ENCODE peak calls at places on chromosomes 11 and 22, in nine cellular contexts. One of them, this sample, is unnamed.

GRCh38 chr11:69914286-69915150 is 95.3 kb upstream of the FGF3 start:
- DNase-seq in ureter: peak; percentile 46
- DNase-seq in adrenal gland: peak; percentile 26
- DNase-seq in activated CD4-positive, alpha-beta T cell treated with anti-CD3 and anti-CD28 coated beads, Interleukin-2, amount 50 U/mL, for 48 hours: no peak
- DNase-seq in iris pigment epithelial cell: no peak
- DNase-seq in kidney: peak; percentile 63
- DNase-seq in sciatic nerve: peak; percentile 45
- DNase-seq in AG04450: no peak
- DNase-seq in hepatic stellate cell: no peak
- DNase-seq in this sample: no peak

GRCh38 chr22:44494497-44494896 is 3.5 kb downstream of the RTL6 start:
- DNase-seq in ureter: no peak
- DNase-seq in adrenal gland: no peak
- DNase-seq in activated CD4-positive, alpha-beta T cell treated with anti-CD3 and anti-CD28 coated beads, Interleukin-2, amount 50 U/mL, for 48 hours: no peak
- DNase-seq in iris pigment epithelial cell: no peak
- DNase-seq in kidney: no peak
- DNase-seq in sciatic nerve: no peak
- DNase-seq in AG04450: no peak
- DNase-seq in hepatic stellate cell: no peak
- DNase-seq in this sample: no peak

GRCh38 chr11:45423036-45423435 is 136.9 kb upstream of the SYT13 start:
- DNase-seq in ureter: no peak
- DNase-seq in adrenal gland: peak; percentile 76
- DNase-seq in activated CD4-positive, alpha-beta T cell treated with anti-CD3 and anti-CD28 coated beads, Interleukin-2, amount 50 U/mL, for 48 hours: no peak
- DNase-seq in iris pigment epithelial cell: no peak
- DNase-seq in kidney: no peak
- DNase-seq in sciatic nerve: peak; percentile 26
- DNase-seq in AG04450: no peak
- DNase-seq in hepatic stellate cell: no peak
- DNase-seq in this sample: no peak

GRCh38 chr11:35893796-35894475 is 49.9 kb upstream of the LDLRAD3 start:
- DNase-seq in ureter: no peak
- DNase-seq in adrenal gland: no peak
- DNase-seq in activated CD4-positive, alpha-beta T cell treated with anti-CD3 and anti-CD28 coated beads, Interleukin-2, amount 50 U/mL, for 48 hours: no peak
- DNase-seq in iris pigment epithelial cell: peak; percentile 33
- DNase-seq in kidney: no peak
- DNase-seq in sciatic nerve: no peak
- DNase-seq in AG04450: peak; percentile 21
- DNase-seq in hepatic stellate cell: no peak
- DNase-seq in this sample: no peak

GRCh38 chr11:22049276-22049675 is 143.6 kb upstream of the ANO5 start:
- DNase-seq in ureter: no peak
- DNase-seq in adrenal gland: no peak
- DNase-seq in activated CD4-positive, alpha-beta T cell treated with anti-CD3 and anti-CD28 coated beads, Interleukin-2, amount 50 U/mL, for 48 hours: no peak
- DNase-seq in iris pigment epithelial cell: no peak
- DNase-seq in kidney: no peak
- DNase-seq in sciatic nerve: no peak
- DNase-seq in AG04450: no peak
- DNase-seq in hepatic stellate cell: no peak
- DNase-seq in this sample: no peak

GRCh38 chr11:5690216-5690615 is 626 bp downstream of the TRIM22 start:
- DNase-seq in ureter: no peak
- DNase-seq in adrenal gland: no peak
- DNase-seq in activated CD4-positive, alpha-beta T cell treated with anti-CD3 and anti-CD28 coated beads, Interleukin-2, amount 50 U/mL, for 48 hours: no peak
- DNase-seq in iris pigment epithelial cell: peak; percentile 25
- DNase-seq in kidney: no peak
- DNase-seq in sciatic nerve: no peak
- DNase-seq in AG04450: no peak
- DNase-seq in hepatic stellate cell: no peak
- DNase-seq in this sample: peak; percentile 27

GRCh38 chr11:128862913-128863660 is 4.0 kb downstream of the KCNJ1 start:
- DNase-seq in ureter: no peak
- DNase-seq in adrenal gland: no peak
- DNase-seq in activated CD4-positive, alpha-beta T cell treated with anti-CD3 and anti-CD28 coated beads, Interleukin-2, amount 50 U/mL, for 48 hours: no peak
- DNase-seq in iris pigment epithelial cell: peak; percentile 61
- DNase-seq in kidney: no peak
- DNase-seq in sciatic nerve: no peak
- DNase-seq in AG04450: peak; percentile 16
- DNase-seq in hepatic stellate cell: peak; percentile 59
- DNase-seq in this sample: peak; percentile 68

GRCh38 chr11:20021212-20021611 is 139.1 kb downstream of the DBX1 start:
- DNase-seq in ureter: no peak
- DNase-seq in adrenal gland: no peak
- DNase-seq in activated CD4-positive, alpha-beta T cell treated with anti-CD3 and anti-CD28 coated beads, Interleukin-2, amount 50 U/mL, for 48 hours: no peak
- DNase-seq in iris pigment epithelial cell: no peak
- DNase-seq in kidney: no peak
- DNase-seq in sciatic nerve: no peak
- DNase-seq in AG04450: no peak
- DNase-seq in hepatic stellate cell: no peak
- DNase-seq in this sample: no peak

GRCh38 chr11:73227571-73228211 is 9.6 kb downstream of the P2RY2 start:
- DNase-seq in ureter: peak; percentile 88
- DNase-seq in adrenal gland: peak; percentile 11
- DNase-seq in activated CD4-positive, alpha-beta T cell treated with anti-CD3 and anti-CD28 coated beads, Interleukin-2, amount 50 U/mL, for 48 hours: no peak
- DNase-seq in iris pigment epithelial cell: no peak
- DNase-seq in kidney: peak; percentile 93
- DNase-seq in sciatic nerve: peak; percentile 46
- DNase-seq in AG04450: no peak
- DNase-seq in hepatic stellate cell: no peak
- DNase-seq in this sample: no peak

GRCh38 chr11:134524876-134525845 is 113.1 kb upstream of the B3GAT1 start:
- DNase-seq in ureter: peak; percentile 20
- DNase-seq in adrenal gland: no peak
- DNase-seq in activated CD4-positive, alpha-beta T cell treated with anti-CD3 and anti-CD28 coated beads, Interleukin-2, amount 50 U/mL, for 48 hours: no peak
- DNase-seq in iris pigment epithelial cell: no peak
- DNase-seq in kidney: peak; percentile 43
- DNase-seq in sciatic nerve: peak; percentile 28
- DNase-seq in AG04450: no peak
- DNase-seq in hepatic stellate cell: no peak
- DNase-seq in this sample: no peak

GRCh38 chr11:83124631-83125424 is 32.1 kb upstream of the PCF11 start:
- DNase-seq in ureter: no peak
- DNase-seq in adrenal gland: no peak
- DNase-seq in activated CD4-positive, alpha-beta T cell treated with anti-CD3 and anti-CD28 coated beads, Interleukin-2, amount 50 U/mL, for 48 hours: no peak
- DNase-seq in iris pigment epithelial cell: no peak
- DNase-seq in kidney: no peak
- DNase-seq in sciatic nerve: no peak
- DNase-seq in AG04450: no peak
- DNase-seq in hepatic stellate cell: no peak
- DNase-seq in this sample: no peak

GRCh38 chr11:77171885-77172665 is 44.0 kb downstream of the MYO7A start:
- DNase-seq in ureter: no peak
- DNase-seq in adrenal gland: no peak
- DNase-seq in activated CD4-positive, alpha-beta T cell treated with anti-CD3 and anti-CD28 coated beads, Interleukin-2, amount 50 U/mL, for 48 hours: no peak
- DNase-seq in iris pigment epithelial cell: no peak
- DNase-seq in kidney: peak; percentile 68
- DNase-seq in sciatic nerve: no peak
- DNase-seq in AG04450: no peak
- DNase-seq in hepatic stellate cell: no peak
- DNase-seq in this sample: no peak

GRCh38 chr11:125426818-125427528 is 69.1 kb downstream of the FEZ1 start:
- DNase-seq in ureter: no peak
- DNase-seq in adrenal gland: no peak
- DNase-seq in activated CD4-positive, alpha-beta T cell treated with anti-CD3 and anti-CD28 coated beads, Interleukin-2, amount 50 U/mL, for 48 hours: no peak
- DNase-seq in iris pigment epithelial cell: no peak
- DNase-seq in kidney: no peak
- DNase-seq in sciatic nerve: no peak
- DNase-seq in AG04450: no peak
- DNase-seq in hepatic stellate cell: no peak
- DNase-seq in this sample: no peak

GRCh38 chr22:46081831-46082210 is 68.5 kb upstream of the PPARA start:
- DNase-seq in ureter: no peak
- DNase-seq in adrenal gland: peak; percentile 51
- DNase-seq in activated CD4-positive, alpha-beta T cell treated with anti-CD3 and anti-CD28 coated beads, Interleukin-2, amount 50 U/mL, for 48 hours: no peak
- DNase-seq in iris pigment epithelial cell: no peak
- DNase-seq in kidney: peak; percentile 50
- DNase-seq in sciatic nerve: peak; percentile 59
- DNase-seq in AG04450: no peak
- DNase-seq in hepatic stellate cell: no peak
- DNase-seq in this sample: no peak

GRCh38 chr11:45857834-45858492 is 10.7 kb downstream of the CRY2 start:
- DNase-seq in ureter: no peak
- DNase-seq in adrenal gland: peak; percentile 76
- DNase-seq in activated CD4-positive, alpha-beta T cell treated with anti-CD3 and anti-CD28 coated beads, Interleukin-2, amount 50 U/mL, for 48 hours: no peak
- DNase-seq in iris pigment epithelial cell: peak; percentile 95
- DNase-seq in kidney: peak; percentile 84
- DNase-seq in sciatic nerve: no peak
- DNase-seq in AG04450: no peak
- DNase-seq in hepatic stellate cell: peak; percentile 47
- DNase-seq in this sample: peak; percentile 98

GRCh38 chr11:45093761-45094455 is 52.5 kb upstream of the PRDM11 start:
- DNase-seq in ureter: peak; percentile 30
- DNase-seq in adrenal gland: no peak
- DNase-seq in activated CD4-positive, alpha-beta T cell treated with anti-CD3 and anti-CD28 coated beads, Interleukin-2, amount 50 U/mL, for 48 hours: no peak
- DNase-seq in iris pigment epithelial cell: no peak
- DNase-seq in kidney: peak; percentile 43
- DNase-seq in sciatic nerve: no peak
- DNase-seq in AG04450: no peak
- DNase-seq in hepatic stellate cell: no peak
- DNase-seq in this sample: no peak

GRCh38 chr11:2940166-2940929 is 11.1 kb upstream of the PHLDA2 start:
- DNase-seq in ureter: peak; percentile 60
- DNase-seq in adrenal gland: no peak
- DNase-seq in activated CD4-positive, alpha-beta T cell treated with anti-CD3 and anti-CD28 coated beads, Interleukin-2, amount 50 U/mL, for 48 hours: peak; percentile 34
- DNase-seq in iris pigment epithelial cell: no peak
- DNase-seq in kidney: peak; percentile 85
- DNase-seq in sciatic nerve: peak; percentile 58
- DNase-seq in AG04450: no peak
- DNase-seq in hepatic stellate cell: peak; percentile 82
- DNase-seq in this sample: peak; percentile 35

GRCh38 chr11:57370251-57370650 is 10.7 kb downstream of the PRG3 start:
- DNase-seq in ureter: no peak
- DNase-seq in adrenal gland: no peak
- DNase-seq in activated CD4-positive, alpha-beta T cell treated with anti-CD3 and anti-CD28 coated beads, Interleukin-2, amount 50 U/mL, for 48 hours: no peak
- DNase-seq in iris pigment epithelial cell: peak; percentile 68
- DNase-seq in kidney: no peak
- DNase-seq in sciatic nerve: no peak
- DNase-seq in AG04450: no peak
- DNase-seq in hepatic stellate cell: no peak
- DNase-seq in this sample: no peak

GRCh38 chr22:17969732-17970131 is 54.6 kb downstream of the MICAL3 start:
- DNase-seq in ureter: no peak
- DNase-seq in adrenal gland: peak; percentile 63
- DNase-seq in activated CD4-positive, alpha-beta T cell treated with anti-CD3 and anti-CD28 coated beads, Interleukin-2, amount 50 U/mL, for 48 hours: no peak
- DNase-seq in iris pigment epithelial cell: peak; percentile 99
- DNase-seq in kidney: no peak
- DNase-seq in sciatic nerve: no peak
- DNase-seq in AG04450: peak; percentile 94
- DNase-seq in hepatic stellate cell: peak; percentile 92
- DNase-seq in this sample: peak; percentile 79

GRCh38 chr22:24901448-24901847 is 45.0 kb downstream of the LHFPL7 start:
- DNase-seq in ureter: no peak
- DNase-seq in adrenal gland: no peak
- DNase-seq in activated CD4-positive, alpha-beta T cell treated with anti-CD3 and anti-CD28 coated beads, Interleukin-2, amount 50 U/mL, for 48 hours: no peak
- DNase-seq in iris pigment epithelial cell: no peak
- DNase-seq in kidney: no peak
- DNase-seq in sciatic nerve: no peak
- DNase-seq in AG04450: no peak
- DNase-seq in hepatic stellate cell: no peak
- DNase-seq in this sample: no peak

GRCh38 chr11:60343094-60343704 is 16.1 kb downstream of the MS4A6E start:
- DNase-seq in ureter: no peak
- DNase-seq in adrenal gland: no peak
- DNase-seq in activated CD4-positive, alpha-beta T cell treated with anti-CD3 and anti-CD28 coated beads, Interleukin-2, amount 50 U/mL, for 48 hours: no peak
- DNase-seq in iris pigment epithelial cell: peak; percentile 3
- DNase-seq in kidney: no peak
- DNase-seq in sciatic nerve: no peak
- DNase-seq in AG04450: no peak
- DNase-seq in hepatic stellate cell: no peak
- DNase-seq in this sample: no peak

GRCh38 chr22:37953062-37953436 is 352 bp downstream of the C22orf23 start:
- DNase-seq in ureter: no peak
- DNase-seq in adrenal gland: no peak
- DNase-seq in activated CD4-positive, alpha-beta T cell treated with anti-CD3 and anti-CD28 coated beads, Interleukin-2, amount 50 U/mL, for 48 hours: peak; percentile 5
- DNase-seq in iris pigment epithelial cell: no peak
- DNase-seq in kidney: no peak
- DNase-seq in sciatic nerve: no peak
- DNase-seq in AG04450: no peak
- DNase-seq in hepatic stellate cell: no peak
- DNase-seq in this sample: no peak

GRCh38 chr11:35047179-35047578 is 91.8 kb upstream of the CD44 start:
- DNase-seq in ureter: no peak
- DNase-seq in adrenal gland: no peak
- DNase-seq in activated CD4-positive, alpha-beta T cell treated with anti-CD3 and anti-CD28 coated beads, Interleukin-2, amount 50 U/mL, for 48 hours: no peak
- DNase-seq in iris pigment epithelial cell: no peak
- DNase-seq in kidney: no peak
- DNase-seq in sciatic nerve: no peak
- DNase-seq in AG04450: no peak
- DNase-seq in hepatic stellate cell: no peak
- DNase-seq in this sample: no peak

GRCh38 chr11:68214173-68215086 is 1.3 kb upstream of the KMT5B start:
- DNase-seq in ureter: peak; percentile 49
- DNase-seq in adrenal gland: peak; percentile 51
- DNase-seq in activated CD4-positive, alpha-beta T cell treated with anti-CD3 and anti-CD28 coated beads, Interleukin-2, amount 50 U/mL, for 48 hours: no peak
- DNase-seq in iris pigment epithelial cell: no peak
- DNase-seq in kidney: peak; percentile 86
- DNase-seq in sciatic nerve: peak; percentile 67
- DNase-seq in AG04450: no peak
- DNase-seq in hepatic stellate cell: no peak
- DNase-seq in this sample: no peak

GRCh38 chr11:18313985-18314763 is 7.8 kb downstream of the HPS5 start:
- DNase-seq in ureter: no peak
- DNase-seq in adrenal gland: peak; percentile 61
- DNase-seq in activated CD4-positive, alpha-beta T cell treated with anti-CD3 and anti-CD28 coated beads, Interleukin-2, amount 50 U/mL, for 48 hours: no peak
- DNase-seq in iris pigment epithelial cell: peak; percentile 89
- DNase-seq in kidney: no peak
- DNase-seq in sciatic nerve: no peak
- DNase-seq in AG04450: no peak
- DNase-seq in hepatic stellate cell: no peak
- DNase-seq in this sample: peak; percentile 30